ENCODE peak calls at places on chromosomes 5 and 9, in four cellular contexts. One of them, this sample, is unnamed.

GRCh38 chr5:27810458-27810857 is 772.1 kb upstream of the CDH9 start:
- DNase-seq in HepG2: no peak
- DNase-seq in A549: no peak
- DNase-seq in K562: no peak
- DNase-seq in this sample: no peak

GRCh38 chr5:45691656-45692055 is 4.5 kb downstream of the HCN1 start:
- DNase-seq in K562: no peak
- DNase-seq in HepG2: no peak
- DNase-seq in A549: no peak
- DNase-seq in this sample: no peak

GRCh38 chr5:173303878-173304590 is 24.2 kb downstream of the STC2 start:
- DNase-seq in HepG2: peak
- DNase-seq in K562: peak
- DNase-seq in A549: no peak
- DNase-seq in this sample: peak

GRCh38 chr9:132609829-132610228 is 27.4 kb downstream of the BARHL1 start:
- DNase-seq in HepG2: no peak
- DNase-seq in K562: no peak
- DNase-seq in A549: no peak
- DNase-seq in this sample: no peak

GRCh38 chr9:130997925-130998595 is 10.9 kb upstream of the LAMC3 start:
- DNase-seq in A549: peak
- DNase-seq in HepG2: peak
- DNase-seq in K562: peak
- DNase-seq in this sample: peak

GRCh38 chr5:5315068-5315835 is 107.2 kb upstream of the ICE1 start:
- DNase-seq in K562: no peak
- DNase-seq in HepG2: no peak
- DNase-seq in A549: no peak
- DNase-seq in this sample: no peak

GRCh38 chr9:4592886-4593285 is 69.2 kb upstream of the PLPP6 start:
- DNase-seq in K562: no peak
- DNase-seq in A549: no peak
- DNase-seq in HepG2: no peak
- DNase-seq in this sample: no peak

GRCh38 chr5:109998717-109999116 is 309.0 kb downstream of the MAN2A1 start:
- DNase-seq in A549: no peak
- DNase-seq in HepG2: no peak
- DNase-seq in K562: no peak
- DNase-seq in this sample: no peak

GRCh38 chr9:137128158-137129088 is 10.5 kb upstream of the GRIN1 start:
- DNase-seq in HepG2: no peak
- DNase-seq in K562: peak
- DNase-seq in A549: no peak
- DNase-seq in this sample: no peak

GRCh38 chr9:82466616-82467251 is 478.2 kb downstream of the SPATA31D1 start:
- DNase-seq in A549: peak
- DNase-seq in HepG2: peak
- DNase-seq in K562: no peak
- DNase-seq in this sample: peak

GRCh38 chr5:463952-464351 is 21.0 kb downstream of the EXOC3 start:
- DNase-seq in K562: no peak
- DNase-seq in HepG2: no peak
- DNase-seq in A549: no peak
- DNase-seq in this sample: peak

GRCh38 chr5:150505041-150505511 is 2.9 kb upstream of the NDST1 start:
- DNase-seq in K562: no peak
- DNase-seq in A549: no peak
- DNase-seq in HepG2: no peak
- DNase-seq in this sample: no peak

GRCh38 chr9:113515862-113516261 is 52.3 kb downstream of the RGS3 start:
- DNase-seq in K562: no peak
- DNase-seq in A549: no peak
- DNase-seq in HepG2: no peak
- DNase-seq in this sample: no peak

GRCh38 chr9:91948423-91949292 is 1.4 kb downstream of the ROR2 start:
- DNase-seq in A549: peak
- DNase-seq in HepG2: no peak
- DNase-seq in K562: peak
- DNase-seq in this sample: peak

GRCh38 chr5:15521349-15521937 is 21.5 kb downstream of the FBXL7 start:
- DNase-seq in HepG2: no peak
- DNase-seq in K562: no peak
- DNase-seq in A549: no peak
- DNase-seq in this sample: no peak

GRCh38 chr5:150106669-150107068 is 20.3 kb upstream of the CSF1R start:
- DNase-seq in HepG2: no peak
- DNase-seq in K562: no peak
- DNase-seq in A549: no peak
- DNase-seq in this sample: no peak

GRCh38 chr9:132042324-132042723 is 37.3 kb downstream of the MED27 start:
- DNase-seq in HepG2: no peak
- DNase-seq in A549: peak
- DNase-seq in K562: peak
- DNase-seq in this sample: no peak

GRCh38 chr9:115084709-115085108 is 33.2 kb downstream of the TNC start:
- DNase-seq in A549: no peak
- DNase-seq in K562: no peak
- DNase-seq in HepG2: no peak
- DNase-seq in this sample: no peak

GRCh38 chr5:143386725-143387124 is 16.8 kb downstream of the NR3C1 start:
- DNase-seq in HepG2: no peak
- DNase-seq in K562: no peak
- DNase-seq in A549: no peak
- DNase-seq in this sample: no peak

GRCh38 chr9:69885474-69885929 is 64.9 kb downstream of the CFAP95 start:
- DNase-seq in A549: peak
- DNase-seq in K562: no peak
- DNase-seq in HepG2: no peak
- DNase-seq in this sample: no peak

GRCh38 chr9:70525553-70525952 is 111.1 kb upstream of the KLF9 start:
- DNase-seq in K562: no peak
- DNase-seq in HepG2: no peak
- DNase-seq in A549: no peak
- DNase-seq in this sample: no peak

GRCh38 chr5:96487859-96488258 is 54.8 kb upstream of the PCSK1 start:
- DNase-seq in A549: no peak
- DNase-seq in HepG2: no peak
- DNase-seq in K562: no peak
- DNase-seq in this sample: no peak

GRCh38 chr9:138006576-138007233 is 129.1 kb downstream of the CACNA1B start:
- DNase-seq in HepG2: no peak
- DNase-seq in A549: no peak
- DNase-seq in K562: no peak
- DNase-seq in this sample: no peak

GRCh38 chr5:73303139-73304079 is 130.4 kb downstream of the TMEM174 start:
- DNase-seq in HepG2: no peak
- DNase-seq in K562: no peak
- DNase-seq in A549: peak
- DNase-seq in this sample: peak

GRCh38 chr5:73304381-73304780 is 131.4 kb downstream of the TMEM174 start:
- DNase-seq in A549: no peak
- DNase-seq in K562: no peak
- DNase-seq in HepG2: no peak
- DNase-seq in this sample: no peak

GRCh38 chr5:73300520-73301207 is 127.7 kb downstream of the TMEM174 start:
- DNase-seq in K562: no peak
- DNase-seq in A549: no peak
- DNase-seq in HepG2: no peak
- DNase-seq in this sample: peak

GRCh38 chr5:73301208-73302088 is 128.5 kb downstream of the TMEM174 start:
- DNase-seq in K562: no peak
- DNase-seq in HepG2: no peak
- DNase-seq in A549: no peak
- DNase-seq in this sample: no peak

DNA sequence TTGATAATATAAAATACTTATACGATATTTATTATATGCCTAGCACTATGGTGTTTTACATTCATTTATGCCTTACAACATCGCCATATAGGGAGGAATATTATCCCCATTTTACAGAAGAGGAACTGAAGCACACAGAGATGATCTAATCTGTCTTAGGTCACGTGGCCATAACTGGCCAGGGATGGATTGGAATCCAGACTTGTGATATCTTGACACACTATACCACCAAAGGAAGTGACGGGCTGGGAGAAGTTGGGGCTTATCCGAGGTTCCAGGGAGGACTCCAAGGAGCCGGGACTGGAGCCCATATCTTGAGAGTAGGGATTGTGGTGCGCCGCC is 129.8 kb downstream of the TMEM174 start:
- DNase-seq in A549: no peak
- DNase-seq in K562: no peak
- DNase-seq in HepG2: no peak
- DNase-seq in this sample: no peak
- TF ChIP-seq MAX in A549: no peak
- TF ChIP-seq MAX in K562: no peak
- TF ChIP-seq MAX in HepG2: no peak
- TF ChIP-seq MAX in this sample: no peak

DNA sequence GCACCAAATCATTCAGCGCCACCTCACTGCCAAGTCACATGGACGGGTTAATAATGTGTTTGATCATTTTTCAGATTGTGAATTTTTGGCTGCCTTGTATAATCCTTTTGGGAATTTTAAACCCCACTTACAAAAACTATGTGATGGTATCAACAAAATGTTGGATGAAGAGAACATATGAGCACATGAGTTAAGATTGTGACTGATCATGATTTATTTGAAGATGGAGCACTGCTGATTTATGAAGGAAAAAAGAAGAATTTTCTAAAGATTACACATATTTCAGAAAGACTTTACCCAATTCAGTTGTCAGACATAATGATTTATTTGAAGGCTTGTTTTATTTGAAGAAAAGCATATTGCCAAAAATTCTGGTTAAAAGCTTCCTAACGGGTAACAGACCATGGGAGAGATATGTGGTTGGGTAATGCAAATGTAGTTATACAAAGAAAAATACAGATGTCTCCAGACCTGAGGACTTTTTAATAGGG is 37.4 kb downstream of the TNFAIP8 start:
- DNase-seq in A549: no peak
- DNase-seq in K562: no peak
- DNase-seq in HepG2: no peak
- DNase-seq in this sample: no peak
- TF ChIP-seq HMGXB4 in A549: no peak
- TF ChIP-seq HMGXB4 in K562: no peak
- TF ChIP-seq HMGXB4 in HepG2: no peak
- TF ChIP-seq HMGXB4 in this sample: no peak

GRCh38 chr9:126536131-126536530 is 77.6 kb upstream of the LMX1B start:
- DNase-seq in K562: no peak
- DNase-seq in A549: no peak
- DNase-seq in HepG2: no peak
- DNase-seq in this sample: no peak

GRCh38 chr9:126536836-126537465 is 76.8 kb upstream of the LMX1B start:
- DNase-seq in K562: no peak
- DNase-seq in HepG2: no peak
- DNase-seq in A549: no peak
- DNase-seq in this sample: no peak

GRCh38 chr9:126534431-126535186 is 79.1 kb upstream of the LMX1B start:
- DNase-seq in HepG2: no peak
- DNase-seq in K562: no peak
- DNase-seq in A549: no peak
- DNase-seq in this sample: peak

GRCh38 chr9:126533911-126534300 is 79.8 kb upstream of the LMX1B start:
- DNase-seq in A549: no peak
- DNase-seq in K562: no peak
- DNase-seq in HepG2: no peak
- DNase-seq in this sample: no peak

DNA sequence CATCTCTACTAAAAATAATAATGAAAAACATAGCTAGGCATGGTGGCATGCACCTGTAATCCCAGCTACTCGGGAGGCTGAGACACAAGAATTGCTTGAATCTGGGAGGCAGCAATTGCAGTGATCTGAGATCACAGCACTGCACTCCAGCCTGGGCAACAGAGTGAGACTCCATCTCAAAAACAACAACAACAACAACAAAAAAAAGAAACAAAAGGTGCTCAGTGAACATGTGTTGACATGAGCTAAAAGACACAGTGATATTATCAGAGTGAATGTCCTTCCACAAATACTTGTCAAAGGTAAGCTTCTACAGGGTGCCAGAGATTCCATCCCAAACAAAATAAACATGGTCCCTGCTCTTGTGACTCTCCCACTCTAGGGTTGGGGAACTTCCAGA is 75.2 kb upstream of the LMX1B start:
- DNase-seq in K562: no peak
- DNase-seq in A549: no peak
- DNase-seq in HepG2: no peak
- DNase-seq in this sample: no peak
- TF ChIP-seq MAX in K562: no peak
- TF ChIP-seq MAX in A549: no peak
- TF ChIP-seq MAX in HepG2: no peak
- TF ChIP-seq MAX in this sample: no peak

DNA sequence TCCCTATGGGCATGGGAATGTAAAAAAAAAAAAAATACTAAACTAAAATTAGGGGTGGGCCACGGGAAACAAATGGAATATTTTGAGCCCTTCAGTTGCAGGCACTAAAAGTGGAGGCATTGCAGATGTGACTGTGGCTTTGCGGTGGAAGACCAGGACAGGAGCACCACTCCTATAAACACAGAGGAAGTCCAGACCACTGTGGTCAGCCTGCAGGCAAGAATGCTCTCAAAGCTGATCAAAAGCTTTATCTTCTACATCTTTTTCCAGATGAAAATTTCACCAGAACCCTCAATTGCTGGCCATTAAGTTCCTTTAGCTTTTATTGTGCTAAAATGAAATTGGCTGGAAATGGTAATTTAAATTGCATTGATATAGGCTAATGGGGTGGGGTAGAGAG is 208.8 kb downstream of the ERCC6L2 start:
- DNase-seq in K562: no peak
- DNase-seq in HepG2: no peak
- DNase-seq in A549: no peak
- DNase-seq in this sample: no peak
- TF ChIP-seq HMGXB4 in K562: no peak
- TF ChIP-seq HMGXB4 in HepG2: no peak
- TF ChIP-seq HMGXB4 in A549: no peak
- TF ChIP-seq HMGXB4 in this sample: no peak

GRCh38 chr9:17318821-17319320 is 184.0 kb downstream of the CNTLN start:
- DNase-seq in A549: no peak
- DNase-seq in K562: no peak
- DNase-seq in HepG2: no peak
- DNase-seq in this sample: no peak

GRCh38 chr9:17319822-17320221 is 185.0 kb downstream of the CNTLN start:
- DNase-seq in K562: no peak
- DNase-seq in HepG2: no peak
- DNase-seq in A549: no peak
- DNase-seq in this sample: no peak

DNA sequence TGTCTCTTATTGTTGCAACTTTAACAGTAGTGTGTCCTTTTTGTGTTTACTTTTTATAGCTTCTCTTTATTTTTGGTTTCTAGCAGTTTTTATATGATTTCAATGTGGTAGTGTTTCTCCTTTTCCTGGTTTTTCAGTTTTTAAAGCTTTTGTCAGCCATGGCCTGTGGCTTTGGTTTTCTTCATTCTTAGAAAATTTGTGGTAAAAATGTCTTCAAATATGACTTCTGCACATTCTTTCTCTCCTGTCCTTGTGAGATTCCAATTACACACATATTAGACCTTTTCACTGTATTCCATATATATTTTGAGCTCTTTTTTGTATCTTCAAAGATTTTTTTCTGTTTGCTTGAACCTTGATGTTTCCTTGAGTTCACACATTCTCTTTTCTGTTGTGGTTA is 180.5 kb downstream of the CNTLN start:
- DNase-seq in HepG2: no peak
- DNase-seq in A549: no peak
- DNase-seq in K562: no peak
- DNase-seq in this sample: no peak
- TF ChIP-seq MAX in HepG2: no peak
- TF ChIP-seq MAX in A549: no peak
- TF ChIP-seq MAX in K562: no peak
- TF ChIP-seq MAX in this sample: no peak